ENCODE peak calls at places on chromosome 18, in nine cellular contexts. One of them, this sample, is unnamed.

GRCh38 chr18:79465392-79465991 is 69.8 kb downstream of the NFATC1 start:
- DNase-seq in prostate gland: no peak
- DNase-seq in upper lobe of left lung: peak; percentile 77
- DNase-seq in sigmoid colon: no peak
- DNase-seq in body of pancreas: no peak
- DNase-seq in esophagus squamous epithelium: no peak
- DNase-seq in heart left ventricle: peak; percentile 41
- DNase-seq in stomach: peak; percentile 34
- DNase-seq in A549: no peak
- DNase-seq in this sample: peak; percentile 48

GRCh38 chr18:58861353-58861752 is 3.3 kb upstream of the ZNF532 start:
- DNase-seq in prostate gland: no peak
- DNase-seq in upper lobe of left lung: no peak
- DNase-seq in sigmoid colon: peak; percentile 39
- DNase-seq in body of pancreas: no peak
- DNase-seq in esophagus squamous epithelium: no peak
- DNase-seq in heart left ventricle: no peak
- DNase-seq in stomach: no peak
- DNase-seq in A549: no peak
- DNase-seq in this sample: no peak

GRCh38 chr18:58581265-58581664 is 47.6 kb downstream of the ALPK2 start:
- DNase-seq in prostate gland: no peak
- DNase-seq in upper lobe of left lung: no peak
- DNase-seq in sigmoid colon: no peak
- DNase-seq in body of pancreas: no peak
- DNase-seq in esophagus squamous epithelium: no peak
- DNase-seq in heart left ventricle: no peak
- DNase-seq in stomach: no peak
- DNase-seq in A549: peak; percentile 73
- DNase-seq in this sample: no peak

GRCh38 chr18:52452427-52452826 is 112.4 kb downstream of the DCC start:
- DNase-seq in prostate gland: no peak
- DNase-seq in upper lobe of left lung: no peak
- DNase-seq in sigmoid colon: no peak
- DNase-seq in body of pancreas: no peak
- DNase-seq in esophagus squamous epithelium: no peak
- DNase-seq in heart left ventricle: no peak
- DNase-seq in stomach: no peak
- DNase-seq in A549: no peak
- DNase-seq in this sample: no peak

GRCh38 chr18:52822160-52822559 is 482.2 kb downstream of the DCC start:
- DNase-seq in prostate gland: no peak
- DNase-seq in upper lobe of left lung: no peak
- DNase-seq in sigmoid colon: no peak
- DNase-seq in body of pancreas: peak; percentile 16
- DNase-seq in esophagus squamous epithelium: no peak
- DNase-seq in heart left ventricle: no peak
- DNase-seq in stomach: no peak
- DNase-seq in A549: no peak
- DNase-seq in this sample: no peak

GRCh38 chr18:11310476-11311086 is 161.2 kb upstream of the PIEZO2 start:
- DNase-seq in prostate gland: no peak
- DNase-seq in upper lobe of left lung: no peak
- DNase-seq in sigmoid colon: no peak
- DNase-seq in body of pancreas: peak; percentile 52
- DNase-seq in esophagus squamous epithelium: no peak
- DNase-seq in heart left ventricle: peak; percentile 25
- DNase-seq in stomach: no peak
- DNase-seq in A549: peak; percentile 52
- DNase-seq in this sample: peak; percentile 46

GRCh38 chr18:36899289-36899688 is 70.4 kb downstream of the KIAA1328 start:
- DNase-seq in prostate gland: no peak
- DNase-seq in upper lobe of left lung: no peak
- DNase-seq in sigmoid colon: no peak
- DNase-seq in body of pancreas: no peak
- DNase-seq in esophagus squamous epithelium: no peak
- DNase-seq in heart left ventricle: no peak
- DNase-seq in stomach: no peak
- DNase-seq in A549: peak; percentile 55
- DNase-seq in this sample: no peak

GRCh38 chr18:7723558-7723957 is 156.4 kb downstream of the PTPRM start:
- DNase-seq in prostate gland: no peak
- DNase-seq in upper lobe of left lung: no peak
- DNase-seq in sigmoid colon: no peak
- DNase-seq in body of pancreas: no peak
- DNase-seq in esophagus squamous epithelium: no peak
- DNase-seq in heart left ventricle: no peak
- DNase-seq in stomach: no peak
- DNase-seq in A549: no peak
- DNase-seq in this sample: no peak

GRCh38 chr18:10086458-10086857 is 172.6 kb downstream of the VAPA start:
- DNase-seq in prostate gland: no peak
- DNase-seq in upper lobe of left lung: no peak
- DNase-seq in sigmoid colon: no peak
- DNase-seq in body of pancreas: peak; percentile 78
- DNase-seq in esophagus squamous epithelium: no peak
- DNase-seq in heart left ventricle: no peak
- DNase-seq in stomach: no peak
- DNase-seq in A549: no peak
- DNase-seq in this sample: no peak

GRCh38 chr18:54647176-54647575 is 56.1 kb downstream of the DYNAP start:
- DNase-seq in prostate gland: peak; percentile 36
- DNase-seq in upper lobe of left lung: no peak
- DNase-seq in sigmoid colon: no peak
- DNase-seq in body of pancreas: peak; percentile 33
- DNase-seq in esophagus squamous epithelium: no peak
- DNase-seq in heart left ventricle: no peak
- DNase-seq in stomach: no peak
- DNase-seq in A549: peak; percentile 48
- DNase-seq in this sample: no peak

GRCh38 chr18:72762505-72763122 is 105.2 kb downstream of the NETO1 start:
- DNase-seq in prostate gland: peak; percentile 21
- DNase-seq in upper lobe of left lung: no peak
- DNase-seq in sigmoid colon: no peak
- DNase-seq in body of pancreas: no peak
- DNase-seq in esophagus squamous epithelium: no peak
- DNase-seq in heart left ventricle: no peak
- DNase-seq in stomach: no peak
- DNase-seq in A549: peak; percentile 49
- DNase-seq in this sample: no peak

GRCh38 chr18:79698668-79699335 is 19.2 kb downstream of the CTDP1 start:
- DNase-seq in prostate gland: no peak
- DNase-seq in upper lobe of left lung: no peak
- DNase-seq in sigmoid colon: no peak
- DNase-seq in body of pancreas: no peak
- DNase-seq in esophagus squamous epithelium: no peak
- DNase-seq in heart left ventricle: no peak
- DNase-seq in stomach: no peak
- DNase-seq in A549: no peak
- DNase-seq in this sample: no peak

GRCh38 chr18:24227976-24228660 is 89.3 kb downstream of the CABYR start:
- DNase-seq in prostate gland: no peak
- DNase-seq in upper lobe of left lung: no peak
- DNase-seq in sigmoid colon: no peak
- DNase-seq in body of pancreas: no peak
- DNase-seq in esophagus squamous epithelium: no peak
- DNase-seq in heart left ventricle: no peak
- DNase-seq in stomach: no peak
- DNase-seq in A549: peak; percentile 4
- DNase-seq in this sample: no peak
- H3K27ac ChIP-seq in prostate gland: no peak overlapping the region
- H3K27ac ChIP-seq in upper lobe of left lung: no peak overlapping the region
- H3K27ac ChIP-seq in sigmoid colon: no peak overlapping the region
- H3K27ac ChIP-seq in body of pancreas: no peak overlapping the region
- H3K27ac ChIP-seq in esophagus squamous epithelium: no peak overlapping the region
- H3K27ac ChIP-seq in heart left ventricle: no peak overlapping the region
- H3K27ac ChIP-seq in stomach: no peak overlapping the region
- H3K27ac ChIP-seq in A549: no peak overlapping the region
- H3K27ac ChIP-seq in this sample: no peak overlapping the region

GRCh38 chr18:67358947-67359346 is 157.6 kb downstream of the DSEL start:
- DNase-seq in prostate gland: no peak
- DNase-seq in upper lobe of left lung: no peak
- DNase-seq in sigmoid colon: no peak
- DNase-seq in body of pancreas: no peak
- DNase-seq in esophagus squamous epithelium: no peak
- DNase-seq in heart left ventricle: no peak
- DNase-seq in stomach: no peak
- DNase-seq in A549: no peak
- DNase-seq in this sample: no peak

GRCh38 chr18:67363694-67364093 is 152.8 kb downstream of the DSEL start:
- DNase-seq in prostate gland: no peak
- DNase-seq in upper lobe of left lung: no peak
- DNase-seq in sigmoid colon: no peak
- DNase-seq in body of pancreas: no peak
- DNase-seq in esophagus squamous epithelium: no peak
- DNase-seq in heart left ventricle: no peak
- DNase-seq in stomach: no peak
- DNase-seq in A549: no peak
- DNase-seq in this sample: no peak

GRCh38 chr18:67354692-67355091 is 161.8 kb downstream of the DSEL start:
- DNase-seq in prostate gland: no peak
- DNase-seq in upper lobe of left lung: no peak
- DNase-seq in sigmoid colon: no peak
- DNase-seq in body of pancreas: no peak
- DNase-seq in esophagus squamous epithelium: no peak
- DNase-seq in heart left ventricle: no peak
- DNase-seq in stomach: no peak
- DNase-seq in A549: no peak
- DNase-seq in this sample: no peak

GRCh38 chr18:67362906-67363305 is 153.6 kb downstream of the DSEL start:
- DNase-seq in prostate gland: no peak
- DNase-seq in upper lobe of left lung: no peak
- DNase-seq in sigmoid colon: no peak
- DNase-seq in body of pancreas: no peak
- DNase-seq in esophagus squamous epithelium: no peak
- DNase-seq in heart left ventricle: no peak
- DNase-seq in stomach: no peak
- DNase-seq in A549: no peak
- DNase-seq in this sample: no peak

GRCh38 chr18:67359868-67360838 is 156.4 kb downstream of the DSEL start:
- DNase-seq in prostate gland: no peak
- DNase-seq in upper lobe of left lung: no peak
- DNase-seq in sigmoid colon: peak; percentile 81
- DNase-seq in body of pancreas: peak; percentile 65
- DNase-seq in esophagus squamous epithelium: no peak
- DNase-seq in heart left ventricle: peak; percentile 32
- DNase-seq in stomach: no peak
- DNase-seq in A549: peak; percentile 78
- DNase-seq in this sample: no peak
- TF ChIP-seq POLR2A in prostate gland: no peak
- TF ChIP-seq POLR2A in upper lobe of left lung: no peak
- TF ChIP-seq POLR2A in sigmoid colon: no peak
- TF ChIP-seq POLR2A in body of pancreas: no peak
- TF ChIP-seq POLR2A in esophagus squamous epithelium: no peak
- TF ChIP-seq POLR2A in heart left ventricle: no peak
- TF ChIP-seq POLR2A in stomach: no peak
- TF ChIP-seq POLR2A in A549: no peak
- TF ChIP-seq POLR2A in this sample: no peak

GRCh38 chr18:23205980-23206379 is 70.7 kb downstream of the CABLES1 start:
- DNase-seq in prostate gland: no peak
- DNase-seq in upper lobe of left lung: no peak
- DNase-seq in sigmoid colon: no peak
- DNase-seq in body of pancreas: no peak
- DNase-seq in esophagus squamous epithelium: no peak
- DNase-seq in heart left ventricle: no peak
- DNase-seq in stomach: no peak
- DNase-seq in A549: no peak
- DNase-seq in this sample: no peak
- H3K27ac ChIP-seq in prostate gland: no peak overlapping the region
- H3K27ac ChIP-seq in upper lobe of left lung: no peak overlapping the region
- H3K27ac ChIP-seq in sigmoid colon: no peak overlapping the region
- H3K27ac ChIP-seq in body of pancreas: no peak overlapping the region
- H3K27ac ChIP-seq in esophagus squamous epithelium: no peak overlapping the region
- H3K27ac ChIP-seq in heart left ventricle: no peak overlapping the region
- H3K27ac ChIP-seq in stomach: no peak overlapping the region
- H3K27ac ChIP-seq in A549: no peak overlapping the region
- H3K27ac ChIP-seq in this sample: no peak overlapping the region

GRCh38 chr18:46179306-46179705 is 75.1 kb downstream of the HAUS1 start:
- DNase-seq in prostate gland: no peak
- DNase-seq in upper lobe of left lung: no peak
- DNase-seq in sigmoid colon: no peak
- DNase-seq in body of pancreas: no peak
- DNase-seq in esophagus squamous epithelium: no peak
- DNase-seq in heart left ventricle: no peak
- DNase-seq in stomach: no peak
- DNase-seq in A549: no peak
- DNase-seq in this sample: no peak

GRCh38 chr18:46169464-46169941 is 65.3 kb downstream of the HAUS1 start:
- DNase-seq in prostate gland: no peak
- DNase-seq in upper lobe of left lung: no peak
- DNase-seq in sigmoid colon: no peak
- DNase-seq in body of pancreas: no peak
- DNase-seq in esophagus squamous epithelium: no peak
- DNase-seq in heart left ventricle: no peak
- DNase-seq in stomach: no peak
- DNase-seq in A549: peak; percentile 38
- DNase-seq in this sample: peak; percentile 15

GRCh38 chr18:46173393-46174316 is 69.5 kb downstream of the HAUS1 start:
- DNase-seq in prostate gland: peak; percentile 89
- DNase-seq in upper lobe of left lung: peak; percentile 96
- DNase-seq in sigmoid colon: peak; percentile 94
- DNase-seq in body of pancreas: peak; percentile 91
- DNase-seq in esophagus squamous epithelium: peak; percentile 74
- DNase-seq in heart left ventricle: peak; percentile 94
- DNase-seq in stomach: peak; percentile 93
- DNase-seq in A549: peak; percentile 89
- DNase-seq in this sample: peak; percentile 92

GRCh38 chr18:46171331-46171730 is 67.1 kb downstream of the HAUS1 start:
- DNase-seq in prostate gland: no peak
- DNase-seq in upper lobe of left lung: no peak
- DNase-seq in sigmoid colon: no peak
- DNase-seq in body of pancreas: no peak
- DNase-seq in esophagus squamous epithelium: no peak
- DNase-seq in heart left ventricle: no peak
- DNase-seq in stomach: no peak
- DNase-seq in A549: no peak
- DNase-seq in this sample: no peak

DNA sequence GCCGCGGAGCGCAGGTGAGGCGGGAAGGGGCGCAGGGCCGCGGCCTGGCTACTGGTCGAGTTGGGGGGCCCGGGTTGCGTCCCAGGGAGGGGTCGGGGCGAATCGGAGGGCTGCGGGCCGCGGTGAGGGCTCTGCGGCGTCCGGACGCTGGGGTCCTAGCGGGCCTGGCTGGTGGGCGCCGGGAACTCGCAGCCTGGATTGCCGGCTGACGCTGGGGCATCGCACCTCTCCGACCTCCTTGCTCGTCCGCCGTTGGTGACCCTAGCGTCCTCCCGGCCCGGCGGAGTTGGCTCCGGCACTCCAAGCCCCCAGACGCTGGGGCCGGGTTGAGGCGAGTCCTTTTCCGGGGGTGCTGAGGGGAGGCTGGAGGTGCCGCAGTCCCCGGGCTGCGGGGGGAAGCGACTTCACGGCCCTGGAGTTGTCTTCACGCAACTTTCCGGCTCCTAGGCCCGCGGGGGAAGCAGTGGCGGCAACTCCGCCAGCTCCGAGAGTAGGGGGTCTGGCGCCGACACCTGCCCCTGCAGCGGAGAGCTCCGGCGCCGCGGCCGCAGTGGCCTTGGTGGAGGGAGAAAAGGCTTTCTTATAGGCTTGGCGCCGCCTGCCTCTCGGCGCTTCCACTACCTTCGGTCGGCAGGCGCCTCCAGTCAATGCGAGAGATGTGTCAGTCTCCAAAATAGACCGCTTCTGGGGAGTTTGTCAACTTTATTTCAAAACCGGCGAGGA is 70.3 kb downstream of the HAUS1 start:
- DNase-seq in prostate gland: peak; percentile 9
- DNase-seq in upper lobe of left lung: peak; percentile 88
- DNase-seq in sigmoid colon: no peak
- DNase-seq in body of pancreas: peak; percentile 14
- DNase-seq in esophagus squamous epithelium: no peak
- DNase-seq in heart left ventricle: peak; percentile 20
- DNase-seq in stomach: peak; percentile 31
- DNase-seq in A549: no peak
- DNase-seq in this sample: peak; percentile 39
- TF ChIP-seq POLR2A in prostate gland: no peak
- TF ChIP-seq POLR2A in upper lobe of left lung: no peak
- TF ChIP-seq POLR2A in sigmoid colon: no peak
- TF ChIP-seq POLR2A in body of pancreas: no peak
- TF ChIP-seq POLR2A in esophagus squamous epithelium: no peak
- TF ChIP-seq POLR2A in heart left ventricle: no peak
- TF ChIP-seq POLR2A in stomach: no peak
- TF ChIP-seq POLR2A in A549: no peak
- TF ChIP-seq POLR2A in this sample: no peak